ENCODE peak calls at places on chromosomes 13 and 19, in five cellular contexts. E is GM04503; M is central memory CD4-positive, alpha-beta T cell; C is NCI-H345; G is CD4-positive, CD25-positive, alpha-beta regulatory T cell. B is an unnamed sample.

GRCh38 chr19:1278713-1279112 is 3.4 kb downstream of the FAM174C start:
- DNase-seq in E (no peak), M (no peak), C (no peak), G (no peak), B (no peak)

GRCh38 chr19:51250786-51251452 is at the start of gene SIGLECL1:
- DNase-seq in E (no peak), M (no peak), C (no peak), G (no peak), B (no peak)

GRCh38 chr19:15330801-15331418 is 1.4 kb downstream of the BRD4 start:
- DNase-seq in E (no peak), M (no peak), C (no peak), G (no peak), B (peak; percentile 56)

GRCh38 chr19:12720851-12721655 is 2.7 kb downstream of the TNPO2 start:
- DNase-seq in E (no peak), M (no peak), C (no peak), G (no peak), B (no peak)

GRCh38 chr13:41827507-41828213 is 133.2 kb downstream of the VWA8 start:
- DNase-seq in E (peak; percentile 91), M (no peak), C (no peak), G (no peak), B (peak; percentile 67)

GRCh38 chr19:6687117-6687516 is 17.2 kb upstream of the TNFSF14 start:
- DNase-seq in E (no peak), M (no peak), C (no peak), G (no peak), B (peak; percentile 4)

GRCh38 chr13:51502206-51502651 is 49.4 kb upstream of the INTS6 start:
- DNase-seq in E (no peak), M (no peak), C (no peak), G (no peak), B (no peak)

GRCh38 chr19:8686549-8686948 is 12.0 kb downstream of the ACTL9 start:
- DNase-seq in E (no peak), M (no peak), C (no peak), G (no peak), B (no peak)

GRCh38 chr19:4660181-4660791 is 9.9 kb downstream of the MYDGF start:
- DNase-seq in E (no peak), M (no peak), C (no peak), G (no peak), B (peak; percentile 39)

GRCh38 chr13:95100525-95101121 is 200.6 kb downstream of the ABCC4 start:
- DNase-seq in E (peak; percentile 41), M (no peak), C (peak; percentile 4), G (no peak), B (peak; percentile 27)

GRCh38 chr13:112580912-112581311 is 7.0 kb downstream of the TUBGCP3 start:
- DNase-seq in E (no peak), M (no peak), C (no peak), G (no peak), B (no peak)

GRCh38 chr19:45630463-45630862 is 8.7 kb downstream of the EML2 start:
- DNase-seq in E (peak; percentile 89), M (no peak), C (no peak), G (no peak), B (peak; percentile 23)

GRCh38 chr19:47729799-47730520 is 15.4 kb upstream of the NOP53 start:
- DNase-seq in E (no peak), M (no peak), C (peak; percentile 31), G (no peak), B (peak; percentile 75)

GRCh38 chr19:49223472-49223871 is 65.9 kb downstream of the TRPM4 start:
- DNase-seq in E (no peak), M (no peak), C (no peak), G (no peak), B (no peak)

GRCh38 chr19:3638208-3639193 is 11.9 kb upstream of the CACTIN start:
- DNase-seq in E (no peak), M (no peak), C (no peak), G (no peak), B (no peak)